ENCODE peak calls at places on chromosome 5, in ten cellular contexts. W, M, D, H, J, Y, S, O, N and A are unnamed samples.

GRCh38 chr5:170846416-170846815 is 15.4 kb upstream of the RANBP17 start:
- DNase-seq in M (no peak), D (no peak), O (peak; percentile 62), J (no peak), S (no peak), N (no peak), W (no peak), Y (no peak), H (no peak), A (peak; percentile 26)

GRCh38 chr5:56006094-56006493 is 11.3 kb upstream of the IL6ST start:
- DNase-seq in O (no peak), J (no peak), N (no peak), Y (no peak), W (no peak), M (no peak), S (no peak), H (no peak), D (no peak), A (no peak)

GRCh38 chr5:1438871-1439270 is 6.4 kb downstream of the SLC6A3 start:
- DNase-seq in D (no peak), W (no peak), N (no peak), Y (no peak), J (no peak), M (no peak), H (no peak), O (no peak), S (no peak), A (no peak)

GRCh38 chr5:12825163-12825562 is 920.9 kb upstream of the CTNND2 start:
- DNase-seq in N (no peak), J (no peak), O (no peak), S (no peak), Y (no peak), H (no peak), M (no peak), W (no peak), D (no peak), A (no peak)

GRCh38 chr5:179198865-179199645 is 138.9 kb downstream of the ZNF354C start:
- DNase-seq in H (no peak), J (peak; percentile 11), O (no peak), D (no peak), Y (no peak), W (no peak), N (no peak), M (peak; percentile 36), S (no peak), A (no peak)

GRCh38 chr5:175347027-175347426 is 97.0 kb downstream of the DRD1 start:
- DNase-seq in O (no peak), M (no peak), D (no peak), Y (no peak), J (no peak), N (no peak), W (no peak), S (no peak), H (no peak), A (no peak)

GRCh38 chr5:139631520-139632165 is 16.5 kb upstream of the CXXC5 start:
- DNase-seq in D (no peak), W (no peak), H (no peak), O (no peak), M (no peak), S (no peak), J (no peak), Y (no peak), N (no peak), A (no peak)

GRCh38 chr5:151041577-151042268 is 21.3 kb downstream of the GPX3 start:
- DNase-seq in O (no peak), Y (no peak), W (no peak), S (no peak), J (no peak), M (peak; percentile 45), H (no peak), N (no peak), D (peak; percentile 76), A (peak; percentile 68)

GRCh38 chr5:4700082-4700481 is 440.0 kb upstream of the ADAMTS16 start:
- DNase-seq in O (peak; percentile 20), N (peak; percentile 16), D (peak; percentile 90), S (peak; percentile 25), J (peak; percentile 91), W (peak; percentile 78), Y (peak; percentile 63), M (peak; percentile 60), H (peak; percentile 65), A (peak; percentile 64)

GRCh38 chr5:56128166-56128565 is 105.0 kb downstream of the ANKRD55 start:
- DNase-seq in W (no peak), S (no peak), N (no peak), H (no peak), D (no peak), J (no peak), O (no peak), Y (no peak), M (no peak), A (no peak)

GRCh38 chr5:58268263-58268662 is 191.6 kb downstream of the PLK2 start:
- DNase-seq in M (no peak), H (no peak), S (no peak), N (no peak), Y (no peak), O (no peak), D (no peak), W (no peak), J (no peak), A (no peak)

GRCh38 chr5:168613996-168614395 is 34.8 kb upstream of the PANK3 start:
- DNase-seq in N (no peak), W (peak; percentile 40), H (no peak), Y (no peak), O (no peak), M (no peak), J (no peak), S (no peak), D (no peak), A (no peak)

GRCh38 chr5:170076211-170076610 is 29.5 kb upstream of the FOXI1 start:
- DNase-seq in J (no peak), W (no peak), M (no peak), N (no peak), H (no peak), O (no peak), D (no peak), Y (no peak), S (no peak), A (no peak)

GRCh38 chr5:149931992-149932436 is 12.6 kb downstream of the PDE6A start:
- DNase-seq in W (no peak), O (no peak), J (no peak), Y (no peak), D (no peak), N (no peak), M (no peak), S (no peak), H (no peak), A (no peak)

GRCh38 chr5:119330367-119331183 is 25.2 kb upstream of the TNFAIP8 start:
- DNase-seq in D (no peak), Y (no peak), S (no peak), N (no peak), M (no peak), O (peak; percentile 34), W (no peak), J (no peak), H (no peak), A (peak; percentile 43)

DNA sequence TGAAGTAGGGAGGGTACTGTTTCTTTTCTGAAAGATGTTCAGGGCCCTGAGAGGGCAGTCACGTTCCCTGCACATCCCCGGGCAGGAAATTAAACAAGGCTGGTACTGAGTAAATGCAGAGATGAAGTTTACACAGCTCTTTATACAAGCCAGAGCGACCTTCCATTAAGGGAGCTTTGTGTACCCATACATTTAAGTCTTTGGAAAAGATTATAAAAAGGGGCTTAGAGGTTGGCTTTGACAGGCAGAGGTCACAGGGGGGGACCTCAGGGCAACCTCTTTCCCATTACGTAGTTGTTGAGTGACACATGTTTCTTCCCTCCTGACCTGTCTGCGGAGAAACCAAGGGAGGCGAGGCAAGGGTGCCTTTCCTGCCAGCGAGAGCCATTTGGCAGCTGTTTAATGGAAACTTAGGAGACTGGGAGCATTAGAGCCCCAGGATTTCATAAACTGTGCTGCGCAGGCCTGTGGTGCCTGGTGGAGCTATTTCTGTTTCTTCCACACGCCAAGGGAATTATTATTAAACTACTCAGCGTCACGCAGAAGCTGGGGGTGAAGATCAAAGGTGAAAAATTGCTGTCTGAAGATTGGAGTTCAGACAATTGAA is 3.1 kb upstream of the SMIM32 start:
- DNase-seq in H (no peak), S (no peak), J (no peak), M (no peak), W (peak; percentile 39), O (no peak), D (no peak), N (no peak), Y (no peak), A (no peak)
- TF ChIP-seq CTCF in H (no peak), S (no peak), J (no peak), M (no peak), W (no peak), O (no peak), D (no peak), N (no peak), Y (no peak), A (no peak)

GRCh38 chr5:7849531-7850240 is 1.2 kb downstream of the CFAP90 start:
- DNase-seq in H (no peak), O (no peak), D (no peak), W (peak; percentile 57), M (no peak), Y (no peak), J (peak; percentile 39), N (no peak), S (no peak), A (no peak)
- TF ChIP-seq CTCF in H (no peak), O (no peak), D (no peak), W (peak; percentile 36), M (no peak), Y (peak; percentile 43), J (no peak), N (peak; percentile 14), S (no peak), A (peak; percentile 28)

DNA sequence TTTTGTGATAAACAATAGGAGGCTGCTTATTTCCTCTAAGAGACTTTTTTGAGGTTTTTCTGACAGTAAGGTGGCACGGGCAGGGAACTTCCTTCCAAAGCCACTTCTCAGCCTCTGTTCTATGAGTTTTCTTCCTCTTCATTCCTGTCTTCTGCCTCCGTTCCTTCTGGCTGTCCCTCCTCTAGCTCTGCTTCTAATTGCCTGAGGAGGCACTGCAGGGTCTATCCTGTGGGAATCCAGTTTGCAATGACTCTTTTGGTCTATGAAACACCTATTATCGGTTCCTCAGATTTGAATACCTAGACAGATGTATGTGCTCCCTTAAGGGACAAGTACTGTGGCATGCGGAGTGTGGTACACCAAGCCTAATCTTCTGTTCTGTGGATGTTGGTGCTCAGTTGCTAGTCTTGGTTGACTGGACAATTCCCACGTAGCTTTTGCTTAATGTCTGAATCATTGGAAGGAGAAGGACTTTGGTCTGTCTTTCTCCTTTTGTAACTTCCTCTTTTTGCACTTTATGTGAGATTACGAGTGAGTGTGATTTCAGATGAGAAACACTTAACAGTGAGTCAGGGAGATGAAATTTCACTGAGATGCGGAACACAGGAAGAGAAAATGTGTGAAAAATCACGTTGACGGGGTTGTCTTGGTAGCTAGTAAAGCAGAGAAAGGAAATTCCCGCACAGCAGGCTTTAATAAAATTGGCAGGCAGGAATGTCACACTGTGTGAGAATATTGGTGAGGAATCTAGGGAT is 305.2 kb downstream of the EFNA5 start:
- DNase-seq in S (peak; percentile 40), N (peak; percentile 85), H (no peak), M (no peak), Y (no peak), O (peak; percentile 88), D (no peak), W (no peak), J (no peak), A (no peak)
- TF ChIP-seq CTCF in S (no peak), N (no peak), H (no peak), M (no peak), Y (no peak), O (no peak), D (no peak), W (no peak), J (no peak), A (no peak)

GRCh38 chr5:337565-338130 is 16.1 kb downstream of the AHRR start:
- DNase-seq in S (no peak), D (no peak), N (no peak), H (no peak), O (peak; percentile 46), J (no peak), Y (no peak), M (no peak), W (peak; percentile 59), A (peak; percentile 19)
- TF ChIP-seq CTCF in S (no peak), D (no peak), N (peak; percentile 59), H (no peak), O (peak; percentile 49), J (no peak), Y (peak; percentile 55), M (no peak), W (peak; percentile 45), A (peak; percentile 68)